ENCODE peak calls at places on chromosomes 12 and 14, in five cellular contexts. One of them, this sample, is unnamed.

GRCh38 chr12:57603758-57604453 is 718 bp upstream of the DTX3 start:
- DNase-seq in HAP-1: no peak
- DNase-seq in LNCaP clone FGC: no peak
- DNase-seq in DND-41: no peak
- DNase-seq in testis: peak; percentile 71
- DNase-seq in this sample: no peak

GRCh38 chr14:77912754-77913556 is 113.0 kb downstream of the ADCK1 start:
- DNase-seq in HAP-1: no peak
- DNase-seq in LNCaP clone FGC: no peak
- DNase-seq in DND-41: no peak
- DNase-seq in testis: no peak
- DNase-seq in this sample: no peak

GRCh38 chr12:45587877-45588530 is 141.5 kb upstream of the ARID2 start:
- DNase-seq in HAP-1: no peak
- DNase-seq in LNCaP clone FGC: peak; percentile 26
- DNase-seq in DND-41: no peak
- DNase-seq in testis: no peak
- DNase-seq in this sample: no peak

GRCh38 chr12:115930336-115930735 is 347.2 kb downstream of the MED13L start:
- DNase-seq in HAP-1: no peak
- DNase-seq in LNCaP clone FGC: no peak
- DNase-seq in DND-41: no peak
- DNase-seq in testis: no peak
- DNase-seq in this sample: no peak

GRCh38 chr12:110565919-110566871 is 16.9 kb downstream of the PPTC7 start:
- DNase-seq in HAP-1: peak; percentile 34
- DNase-seq in LNCaP clone FGC: no peak
- DNase-seq in DND-41: no peak
- DNase-seq in testis: peak; percentile 24
- DNase-seq in this sample: no peak

GRCh38 chr12:132427177-132427725 is 62.7 kb upstream of the FBRSL1 start:
- DNase-seq in HAP-1: no peak
- DNase-seq in LNCaP clone FGC: no peak
- DNase-seq in DND-41: no peak
- DNase-seq in testis: no peak
- DNase-seq in this sample: no peak

GRCh38 chr12:101823891-101824290 is 6.9 kb downstream of the GNPTAB start:
- DNase-seq in HAP-1: peak; percentile 73
- DNase-seq in LNCaP clone FGC: peak; percentile 69
- DNase-seq in DND-41: peak; percentile 91
- DNase-seq in testis: peak; percentile 47
- DNase-seq in this sample: peak; percentile 96

GRCh38 chr14:49972840-49973239 is 80.0 kb downstream of the ARF6 start:
- DNase-seq in HAP-1: no peak
- DNase-seq in LNCaP clone FGC: no peak
- DNase-seq in DND-41: no peak
- DNase-seq in testis: peak; percentile 52
- DNase-seq in this sample: no peak

GRCh38 chr14:38951451-38951850 is 151.6 kb downstream of the SEC23A start:
- DNase-seq in HAP-1: no peak
- DNase-seq in LNCaP clone FGC: no peak
- DNase-seq in DND-41: no peak
- DNase-seq in testis: no peak
- DNase-seq in this sample: no peak

GRCh38 chr12:67710582-67710981 is 62.0 kb downstream of the DYRK2 start:
- DNase-seq in HAP-1: no peak
- DNase-seq in LNCaP clone FGC: peak; percentile 58
- DNase-seq in DND-41: no peak
- DNase-seq in testis: no peak
- DNase-seq in this sample: no peak

GRCh38 chr12:132367401-132367851 is 38.0 kb upstream of the GALNT9 start:
- DNase-seq in HAP-1: no peak
- DNase-seq in LNCaP clone FGC: no peak
- DNase-seq in DND-41: no peak
- DNase-seq in testis: peak; percentile 40
- DNase-seq in this sample: no peak

GRCh38 chr12:74539261-74539660 is 1.6 kb downstream of the ATXN7L3B start:
- DNase-seq in HAP-1: no peak
- DNase-seq in LNCaP clone FGC: no peak
- DNase-seq in DND-41: no peak
- DNase-seq in testis: no peak
- DNase-seq in this sample: no peak

GRCh38 chr14:61080591-61081010 is 99.6 kb downstream of the SLC38A6 start:
- DNase-seq in HAP-1: no peak
- DNase-seq in LNCaP clone FGC: no peak
- DNase-seq in DND-41: no peak
- DNase-seq in testis: no peak
- DNase-seq in this sample: no peak

GRCh38 chr14:38856798-38857197 is 246.2 kb downstream of the SEC23A start:
- DNase-seq in HAP-1: no peak
- DNase-seq in LNCaP clone FGC: no peak
- DNase-seq in DND-41: no peak
- DNase-seq in testis: no peak
- DNase-seq in this sample: no peak

GRCh38 chr12:124617615-124618014 is 50.2 kb upstream of the NCOR2 start:
- DNase-seq in HAP-1: no peak
- DNase-seq in LNCaP clone FGC: no peak
- DNase-seq in DND-41: no peak
- DNase-seq in testis: no peak
- DNase-seq in this sample: no peak

GRCh38 chr12:58812229-58812628 is 108.1 kb downstream of the LRIG3 start:
- DNase-seq in HAP-1: no peak
- DNase-seq in LNCaP clone FGC: no peak
- DNase-seq in DND-41: no peak
- DNase-seq in testis: no peak
- DNase-seq in this sample: no peak

GRCh38 chr12:52335598-52336262 is 14.5 kb upstream of the KRT83 start:
- DNase-seq in HAP-1: no peak
- DNase-seq in LNCaP clone FGC: no peak
- DNase-seq in DND-41: no peak
- DNase-seq in testis: no peak
- DNase-seq in this sample: no peak

GRCh38 chr14:97401714-97402113 is 604.5 kb downstream of the VRK1 start:
- DNase-seq in HAP-1: no peak
- DNase-seq in LNCaP clone FGC: no peak
- DNase-seq in DND-41: no peak
- DNase-seq in testis: no peak
- DNase-seq in this sample: no peak

GRCh38 chr12:26614217-26614616 is 218.8 kb downstream of the ITPR2 start:
- DNase-seq in HAP-1: peak; percentile 12
- DNase-seq in LNCaP clone FGC: no peak
- DNase-seq in DND-41: no peak
- DNase-seq in testis: peak; percentile 29
- DNase-seq in this sample: peak; percentile 16

GRCh38 chr12:5184159-5184558 is 140.5 kb downstream of the KCNA5 start:
- DNase-seq in HAP-1: no peak
- DNase-seq in LNCaP clone FGC: no peak
- DNase-seq in DND-41: no peak
- DNase-seq in testis: no peak
- DNase-seq in this sample: no peak

GRCh38 chr12:51591020-51591901 is at the start of gene SCN8A:
- DNase-seq in HAP-1: peak; percentile 50
- DNase-seq in LNCaP clone FGC: no peak
- DNase-seq in DND-41: peak; percentile 85
- DNase-seq in testis: peak; percentile 86
- DNase-seq in this sample: peak; percentile 64

GRCh38 chr12:2998789-2999264 is 39.6 kb downstream of the TEAD4 start:
- DNase-seq in HAP-1: no peak
- DNase-seq in LNCaP clone FGC: no peak
- DNase-seq in DND-41: no peak
- DNase-seq in testis: peak; percentile 78
- DNase-seq in this sample: no peak

GRCh38 chr12:106342397-106343212 is 14.9 kb upstream of the POLR3B start:
- DNase-seq in HAP-1: peak; percentile 68
- DNase-seq in LNCaP clone FGC: peak; percentile 10
- DNase-seq in DND-41: no peak
- DNase-seq in testis: peak; percentile 91
- DNase-seq in this sample: no peak

GRCh38 chr14:78243187-78243586 is 73.0 kb downstream of the NRXN3 start:
- DNase-seq in HAP-1: no peak
- DNase-seq in LNCaP clone FGC: no peak
- DNase-seq in DND-41: no peak
- DNase-seq in testis: no peak
- DNase-seq in this sample: no peak

GRCh38 chr12:90910958-90911357 is 44.0 kb downstream of the CCER1 start:
- DNase-seq in HAP-1: no peak
- DNase-seq in LNCaP clone FGC: no peak
- DNase-seq in DND-41: no peak
- DNase-seq in testis: no peak
- DNase-seq in this sample: no peak

GRCh38 chr14:65229431-65230286 is 127.3 kb upstream of the MAX start:
- DNase-seq in HAP-1: peak; percentile 92
- DNase-seq in LNCaP clone FGC: no peak
- DNase-seq in DND-41: no peak
- DNase-seq in testis: peak; percentile 52
- DNase-seq in this sample: no peak

GRCh38 chr12:6104842-6105241 is 19.6 kb downstream of the VWF start:
- DNase-seq in HAP-1: no peak
- DNase-seq in LNCaP clone FGC: no peak
- DNase-seq in DND-41: no peak
- DNase-seq in testis: no peak
- DNase-seq in this sample: no peak

GRCh38 chr12:108826115-108826806 is 31.1 kb downstream of the SSH1 start:
- DNase-seq in HAP-1: no peak
- DNase-seq in LNCaP clone FGC: no peak
- DNase-seq in DND-41: no peak
- DNase-seq in testis: peak; percentile 78
- DNase-seq in this sample: no peak

GRCh38 chr12:67915335-67915851 is 73.9 kb upstream of the IFNG-AS1 start:
- DNase-seq in HAP-1: no peak
- DNase-seq in LNCaP clone FGC: no peak
- DNase-seq in DND-41: no peak
- DNase-seq in testis: no peak
- DNase-seq in this sample: no peak

GRCh38 chr12:90360300-90360699 is 594.7 kb downstream of the CCER1 start:
- DNase-seq in HAP-1: no peak
- DNase-seq in LNCaP clone FGC: no peak
- DNase-seq in DND-41: no peak
- DNase-seq in testis: no peak
- DNase-seq in this sample: no peak

GRCh38 chr14:67729072-67729561 is 27.4 kb downstream of the RDH12 start:
- DNase-seq in HAP-1: no peak
- DNase-seq in LNCaP clone FGC: no peak
- DNase-seq in DND-41: no peak
- DNase-seq in testis: peak; percentile 15
- DNase-seq in this sample: no peak

GRCh38 chr14:23181453-23181852 is 2.0 kb downstream of the SLC7A8 start:
- DNase-seq in HAP-1: no peak
- DNase-seq in LNCaP clone FGC: no peak
- DNase-seq in DND-41: no peak
- DNase-seq in testis: no peak
- DNase-seq in this sample: no peak
- H3K4me3 ChIP-seq in HAP-1: no peak overlapping the region
- H3K4me3 ChIP-seq in LNCaP clone FGC: no peak overlapping the region
- H3K4me3 ChIP-seq in DND-41: no peak overlapping the region
- H3K4me3 ChIP-seq in testis: no peak overlapping the region
- H3K4me3 ChIP-seq in this sample: no peak overlapping the region

GRCh38 chr12:79710707-79711483 is 20.1 kb upstream of the PAWR start:
- DNase-seq in HAP-1: no peak
- DNase-seq in LNCaP clone FGC: no peak
- DNase-seq in DND-41: no peak
- DNase-seq in testis: no peak
- DNase-seq in this sample: no peak

GRCh38 chr12:79706156-79706555 is 15.4 kb upstream of the PAWR start:
- DNase-seq in HAP-1: no peak
- DNase-seq in LNCaP clone FGC: no peak
- DNase-seq in DND-41: no peak
- DNase-seq in testis: no peak
- DNase-seq in this sample: no peak

GRCh38 chr12:79707830-79708229 is 17.1 kb upstream of the PAWR start:
- DNase-seq in HAP-1: no peak
- DNase-seq in LNCaP clone FGC: peak; percentile 63
- DNase-seq in DND-41: no peak
- DNase-seq in testis: no peak
- DNase-seq in this sample: no peak

GRCh38 chr12:79706676-79707075 is 15.9 kb upstream of the PAWR start:
- DNase-seq in HAP-1: no peak
- DNase-seq in LNCaP clone FGC: no peak
- DNase-seq in DND-41: no peak
- DNase-seq in testis: no peak
- DNase-seq in this sample: no peak
- H3K4me3 ChIP-seq in HAP-1: no peak overlapping the region
- H3K4me3 ChIP-seq in LNCaP clone FGC: no peak overlapping the region
- H3K4me3 ChIP-seq in DND-41: no peak overlapping the region
- H3K4me3 ChIP-seq in testis: no peak overlapping the region
- H3K4me3 ChIP-seq in this sample: no peak overlapping the region

GRCh38 chr14:101721951-101722661 is 39.4 kb upstream of the PPP2R5C start:
- DNase-seq in HAP-1: no peak
- DNase-seq in LNCaP clone FGC: peak; percentile 79
- DNase-seq in DND-41: peak; percentile 89
- DNase-seq in testis: no peak
- DNase-seq in this sample: peak; percentile 94
- H3K4me3 ChIP-seq in HAP-1: no peak overlapping the region
- H3K4me3 ChIP-seq in LNCaP clone FGC: peak overlapping the region; percentile 11
- H3K4me3 ChIP-seq in DND-41: peak overlapping the region; percentile 53
- H3K4me3 ChIP-seq in testis: no peak overlapping the region
- H3K4me3 ChIP-seq in this sample: peak overlapping the region; percentile 46

GRCh38 chr12:82783456-82783855 is 96.8 kb downstream of the TMTC2 start:
- DNase-seq in HAP-1: no peak
- DNase-seq in LNCaP clone FGC: no peak
- DNase-seq in DND-41: no peak
- DNase-seq in testis: no peak
- DNase-seq in this sample: no peak

GRCh38 chr12:82781288-82782078 is 94.8 kb downstream of the TMTC2 start:
- DNase-seq in HAP-1: peak; percentile 72
- DNase-seq in LNCaP clone FGC: no peak
- DNase-seq in DND-41: no peak
- DNase-seq in testis: no peak
- DNase-seq in this sample: no peak
- H3K4me3 ChIP-seq in HAP-1: no peak overlapping the region
- H3K4me3 ChIP-seq in LNCaP clone FGC: no peak overlapping the region
- H3K4me3 ChIP-seq in DND-41: no peak overlapping the region
- H3K4me3 ChIP-seq in testis: no peak overlapping the region
- H3K4me3 ChIP-seq in this sample: no peak overlapping the region

GRCh38 chr12:92191061-92191460 is 45.4 kb upstream of the BTG1 start:
- DNase-seq in HAP-1: no peak
- DNase-seq in LNCaP clone FGC: no peak
- DNase-seq in DND-41: no peak
- DNase-seq in testis: no peak
- DNase-seq in this sample: no peak
- H3K4me3 ChIP-seq in HAP-1: no peak overlapping the region
- H3K4me3 ChIP-seq in LNCaP clone FGC: no peak overlapping the region
- H3K4me3 ChIP-seq in DND-41: no peak overlapping the region
- H3K4me3 ChIP-seq in testis: no peak overlapping the region
- H3K4me3 ChIP-seq in this sample: no peak overlapping the region

GRCh38 chr12:93376436-93377251 is 1.1 kb upstream of the NUDT4 start:
- DNase-seq in HAP-1: peak; percentile 86
- DNase-seq in LNCaP clone FGC: no peak
- DNase-seq in DND-41: no peak
- DNase-seq in testis: no peak
- DNase-seq in this sample: no peak
- H3K4me3 ChIP-seq in HAP-1: peak overlapping the region; percentile 79
- H3K4me3 ChIP-seq in LNCaP clone FGC: peak overlapping the region; percentile 55
- H3K4me3 ChIP-seq in DND-41: peak overlapping the region; percentile 63
- H3K4me3 ChIP-seq in testis: no peak overlapping the region
- H3K4me3 ChIP-seq in this sample: no peak overlapping the region

GRCh38 chr14:24132976-24133375 is 2.5 kb downstream of the FITM1 start:
- DNase-seq in HAP-1: no peak
- DNase-seq in LNCaP clone FGC: no peak
- DNase-seq in DND-41: no peak
- DNase-seq in testis: no peak
- DNase-seq in this sample: no peak
- H3K4me3 ChIP-seq in HAP-1: no peak overlapping the region
- H3K4me3 ChIP-seq in LNCaP clone FGC: no peak overlapping the region
- H3K4me3 ChIP-seq in DND-41: no peak overlapping the region
- H3K4me3 ChIP-seq in testis: no peak overlapping the region
- H3K4me3 ChIP-seq in this sample: no peak overlapping the region

GRCh38 chr12:25436206-25436912 is 116.7 kb downstream of the LMNTD1 start:
- DNase-seq in HAP-1: peak; percentile 52
- DNase-seq in LNCaP clone FGC: peak; percentile 56
- DNase-seq in DND-41: peak; percentile 37
- DNase-seq in testis: peak; percentile 36
- DNase-seq in this sample: peak; percentile 72
- H3K4me3 ChIP-seq in HAP-1: no peak overlapping the region
- H3K4me3 ChIP-seq in LNCaP clone FGC: peak overlapping the region; percentile 33
- H3K4me3 ChIP-seq in DND-41: peak overlapping the region; percentile 32
- H3K4me3 ChIP-seq in testis: no peak overlapping the region
- H3K4me3 ChIP-seq in this sample: no peak overlapping the region

This sample was measured in Jurkat, Clone E6-1.